ENCODE peak calls at places on chromosomes 6 and 20, in nine cellular contexts. W is lower lobe of right lung; Y is fibroblast of the aortic adventitia; E is CD4-positive, alpha-beta T cell; Z is endothelial cell; V is IMR-90; Q is Panc1; P is tibial nerve; C is A549. O is an unnamed sample.

GRCh38 chr6:110816677-110817076 is 1.4 kb upstream of the CDK19 start:
- DNase-seq in W (no peak), Y (no peak), E (no peak), Z (no peak), V (no peak), Q (no peak), P (no peak), C (no peak), O (no peak)

GRCh38 chr6:31058128-31058894 is 48.0 kb downstream of the MUC22 start:
- DNase-seq in W (no peak), Y (peak), E (no peak), Z (no peak), V (peak), Q (peak), P (no peak), C (peak), O (no peak)

GRCh38 chr20:62220666-62221568 is 839 bp upstream of the HRH3 start:
- DNase-seq in W (no peak), Y (no peak), E (no peak), Z (no peak), V (no peak), Q (no peak), P (no peak), C (no peak), O (no peak)

GRCh38 chr6:41936073-41936837 is 5.4 kb downstream of the CCND3 start:
- DNase-seq in W (peak), Y (peak), E (peak), Z (peak), V (peak), Q (peak), P (peak), C (peak), O (peak)

GRCh38 chr20:266604-267562 is 9.4 kb downstream of the DEFB132 start:
- DNase-seq in W (peak), Y (peak), E (peak), Z (peak), V (peak), Q (no peak), P (peak), C (peak), O (peak)

GRCh38 chr20:53654932-53655674 is 61.5 kb upstream of the ZNF217 start:
- DNase-seq in W (no peak), Y (no peak), E (no peak), Z (no peak), V (no peak), Q (no peak), P (no peak), C (peak), O (no peak)

GRCh38 chr6:71403422-71404134 is 115.0 kb downstream of the OGFRL1 start:
- DNase-seq in W (no peak), Y (no peak), E (no peak), Z (no peak), V (no peak), Q (no peak), P (no peak), C (no peak), O (no peak)

GRCh38 chr6:154508573-154509375 is 1.7 kb downstream of the CNKSR3 start:
- DNase-seq in W (no peak), Y (no peak), E (no peak), Z (no peak), V (peak), Q (no peak), P (no peak), C (no peak), O (no peak)

GRCh38 chr20:51014797-51015722 is 7.8 kb downstream of the KCNG1 start:
- DNase-seq in W (no peak), Y (peak), E (no peak), Z (peak), V (peak), Q (no peak), P (no peak), C (peak), O (peak)

GRCh38 chr6:37393530-37393929 is 39.5 kb upstream of the CMTR1 start:
- DNase-seq in W (no peak), Y (no peak), E (no peak), Z (no peak), V (no peak), Q (no peak), P (no peak), C (no peak), O (no peak)

GRCh38 chr6:6825986-6826901 is 237.7 kb downstream of the LY86 start:
- DNase-seq in W (peak), Y (no peak), E (no peak), Z (no peak), V (no peak), Q (no peak), P (peak), C (no peak), O (no peak)

GRCh38 chr6:111874030-111874425 is 776 bp upstream of the FYN start:
- DNase-seq in W (no peak), Y (no peak), E (peak), Z (peak), V (peak), Q (no peak), P (peak), C (no peak), O (no peak)

GRCh38 chr6:31304683-31305082 is 32.8 kb upstream of the HLA-C start:
- DNase-seq in W (no peak), Y (no peak), E (no peak), Z (no peak), V (peak), Q (no peak), P (no peak), C (no peak), O (no peak)

GRCh38 chr6:33277663-33278391 is 904 bp downstream of the B3GALT4 start:
- DNase-seq in W (no peak), Y (no peak), E (peak), Z (peak), V (no peak), Q (no peak), P (no peak), C (peak), O (no peak)
- TF ChIP-seq CTCF in W (no peak), Y (no peak), E (no peak), Z (no peak), V (peak), Q (no peak), P (no peak), C (no peak), O (no peak)

DNA sequence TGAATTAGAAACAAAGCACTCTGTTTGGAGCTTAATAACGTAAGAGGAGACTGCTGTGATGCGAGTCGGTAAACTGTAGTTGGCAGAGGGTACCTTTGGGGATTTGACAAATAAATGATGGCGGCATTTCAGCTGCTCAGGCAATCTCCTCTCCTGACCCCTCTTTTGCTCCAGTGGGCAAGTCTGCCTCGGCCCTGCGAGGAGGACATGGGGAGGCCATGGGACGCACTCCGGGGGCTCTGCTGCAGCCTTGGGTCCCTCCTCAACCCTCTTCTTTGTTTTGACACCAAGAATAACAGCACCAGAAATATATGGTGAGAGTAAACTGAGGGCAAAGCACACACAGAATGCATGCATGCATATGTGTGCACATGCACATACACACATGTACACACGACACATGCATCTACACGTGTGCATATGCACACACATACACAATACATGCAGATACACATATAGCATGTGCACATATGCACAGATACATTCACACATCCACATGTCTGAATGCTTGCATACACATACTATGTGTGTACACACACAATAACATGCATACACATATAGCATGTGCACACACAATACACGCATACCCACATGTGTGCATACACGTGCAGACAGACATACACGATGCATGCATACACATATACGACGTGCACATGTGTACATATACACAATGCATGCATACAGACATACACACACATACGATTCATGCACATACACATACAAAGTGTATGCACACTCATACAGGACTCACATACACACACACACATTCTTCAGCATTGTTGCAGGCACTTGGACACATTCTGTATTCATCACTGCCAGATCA is 24.4 kb upstream of the IRF4 start:
- DNase-seq in W (no peak), Y (no peak), E (no peak), Z (no peak), V (no peak), Q (no peak), P (no peak), C (no peak), O (no peak)
- TF ChIP-seq CTCF in W (no peak), Y (no peak), E (no peak), Z (no peak), V (no peak), Q (no peak), P (no peak), C (no peak), O (no peak)

DNA sequence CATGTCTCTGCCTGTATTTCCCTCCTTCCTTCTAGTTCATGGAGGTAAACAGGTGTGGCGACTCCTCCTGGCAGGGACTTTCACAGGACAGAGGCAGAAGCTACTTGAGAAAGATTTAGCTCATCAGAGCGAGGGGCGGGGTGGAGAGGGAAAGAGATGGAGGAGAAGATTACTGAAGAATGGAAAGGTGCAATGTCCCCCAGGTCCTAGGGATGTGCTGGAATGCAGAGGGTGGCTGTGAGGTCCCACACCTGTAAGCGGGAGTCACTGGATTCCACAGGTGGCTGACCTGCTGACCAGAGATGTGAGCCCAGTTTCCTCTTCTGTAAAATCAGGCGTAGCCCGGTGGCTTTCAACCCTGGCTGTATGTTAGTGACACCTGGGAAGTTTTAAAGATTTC is 199.2 kb upstream of the SULF2 start:
- DNase-seq in W (no peak), Y (no peak), E (no peak), Z (no peak), V (no peak), Q (no peak), P (no peak), C (no peak), O (no peak)
- TF ChIP-seq CTCF in W (no peak), Y (no peak), E (no peak), Z (no peak), V (no peak), Q (no peak), P (no peak), C (no peak), O (no peak)

DNA sequence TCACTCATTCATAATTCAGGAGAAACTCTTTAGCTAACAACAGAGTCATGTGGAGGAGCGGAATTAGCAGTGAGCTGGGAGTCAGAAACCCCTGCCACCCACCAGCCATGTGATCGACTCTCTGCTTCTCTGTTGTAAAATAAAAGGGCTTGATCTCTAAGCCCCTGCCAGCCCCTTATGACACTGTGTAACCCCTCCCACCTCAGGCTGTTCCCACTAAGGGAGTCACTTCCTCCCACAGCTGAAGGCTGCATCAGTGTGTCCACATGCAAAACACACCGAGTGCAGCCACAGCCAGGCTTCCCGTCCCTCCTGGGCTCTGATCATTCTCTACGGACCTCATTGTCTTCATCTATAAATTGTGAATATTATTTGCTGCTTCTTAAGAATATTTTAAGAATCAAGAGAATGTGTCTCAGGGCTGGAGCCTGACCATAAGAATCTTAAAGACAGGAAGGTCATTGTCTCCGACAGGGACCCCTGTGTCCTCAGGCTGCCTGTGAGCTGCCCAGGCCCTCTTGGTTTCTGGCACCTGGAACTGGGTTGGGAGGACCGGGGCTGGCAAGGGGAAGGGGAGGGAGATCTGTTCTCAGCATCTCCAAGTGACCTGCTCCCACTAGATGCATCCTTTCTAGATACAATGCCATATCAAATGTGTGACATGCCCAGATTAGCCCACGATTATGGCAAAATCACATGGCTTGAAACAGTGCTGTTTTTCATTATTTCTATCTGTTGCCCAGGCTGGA is 110.7 kb downstream of the SCML4 start:
- DNase-seq in W (no peak), Y (no peak), E (no peak), Z (no peak), V (no peak), Q (no peak), P (no peak), C (no peak), O (no peak)
- TF ChIP-seq CTCF in W (no peak), Y (no peak), E (no peak), Z (no peak), V (no peak), Q (no peak), P (no peak), C (no peak), O (no peak)

GRCh38 chr6:169212897-169213813 is 40.5 kb downstream of the THBS2 start:
- DNase-seq in W (peak), Y (peak), E (peak), Z (peak), V (peak), Q (peak), P (peak), C (peak), O (peak)
- TF ChIP-seq CTCF in W (peak), Y (no peak), E (no peak), Z (no peak), V (peak), Q (peak), P (peak), C (no peak), O (peak)

GRCh38 chr6:27388293-27389197 is at the start of gene ZNF391:
- DNase-seq in W (peak), Y (peak), E (peak), Z (peak), V (peak), Q (peak), P (peak), C (peak), O (peak)
- TF ChIP-seq CTCF in W (no peak), Y (no peak), E (no peak), Z (no peak), V (no peak), Q (no peak), P (no peak), C (no peak), O (no peak)

GRCh38 chr6:12296604-12297003 is 6.4 kb downstream of the EDN1 start:
- DNase-seq in W (no peak), Y (no peak), E (no peak), Z (no peak), V (no peak), Q (no peak), P (no peak), C (no peak), O (no peak)
- TF ChIP-seq CTCF in W (no peak), Y (no peak), E (no peak), Z (no peak), V (no peak), Q (no peak), P (no peak), C (no peak), O (no peak)

GRCh38 chr6:160253714-160254113 is 4.9 kb downstream of the SLC22A2 start:
- DNase-seq in W (no peak), Y (no peak), E (no peak), Z (no peak), V (no peak), Q (no peak), P (no peak), C (peak), O (no peak)

GRCh38 chr6:160258346-160259142 is at the start of gene SLC22A2:
- DNase-seq in W (no peak), Y (no peak), E (no peak), Z (no peak), V (no peak), Q (no peak), P (no peak), C (no peak), O (no peak)

GRCh38 chr6:160254467-160255312 is 3.9 kb downstream of the SLC22A2 start:
- DNase-seq in W (no peak), Y (no peak), E (no peak), Z (no peak), V (no peak), Q (no peak), P (no peak), C (peak), O (no peak)

GRCh38 chr6:160259143-160259425 is 463 bp upstream of the SLC22A2 start:
- DNase-seq in W (no peak), Y (no peak), E (no peak), Z (no peak), V (no peak), Q (no peak), P (no peak), C (no peak), O (no peak)

GRCh38 chr6:160256445-160256844 is 2.2 kb downstream of the SLC22A2 start:
- DNase-seq in W (no peak), Y (no peak), E (no peak), Z (no peak), V (no peak), Q (no peak), P (no peak), C (no peak), O (no peak)
- TF ChIP-seq CTCF in W (no peak), Y (no peak), E (no peak), Z (no peak), V (no peak), Q (no peak), P (no peak), C (no peak), O (no peak)

GRCh38 chr6:23754197-23754596 is 371.8 kb upstream of the NRSN1 start:
- DNase-seq in W (no peak), Y (no peak), E (no peak), Z (no peak), V (no peak), Q (no peak), P (no peak), C (no peak), O (no peak)
- TF ChIP-seq CTCF in W (peak), Y (no peak), E (no peak), Z (no peak), V (no peak), Q (peak), P (no peak), C (no peak), O (peak)

GRCh38 chr6:137471951-137472350 is 22.2 kb downstream of the OLIG3 start:
- DNase-seq in W (no peak), Y (no peak), E (no peak), Z (no peak), V (no peak), Q (no peak), P (no peak), C (no peak), O (no peak)
- TF ChIP-seq CTCF in W (no peak), Y (no peak), E (no peak), Z (no peak), V (no peak), Q (no peak), P (no peak), C (no peak), O (no peak)